ENCODE peak calls at places on chromosome X, in eight cellular contexts. W is SIG-M5, Z is foreskin keratinocyte, U is astrocyte of the spinal cord, L is smooth muscle cell of the brain vasculature, H is pons, Q is HS-5, T is cerebellum. O is an unnamed sample.

GRCh38 chrX:136849395-136849794 is 31.1 kb downstream of the RBMX start:
- DNase-seq in T (no peak), U (no peak), L (no peak), Z (no peak), H (no peak), Q (no peak), W (no peak), O (no peak)

GRCh38 chrX:118226060-118226428 is 109.4 kb upstream of the KLHL13 start:
- DNase-seq in H (peak), Q (no peak), U (no peak), T (peak), Z (peak), W (no peak), L (no peak), O (peak)

GRCh38 chrX:69125094-69125493 is 40.2 kb downstream of the PJA1 start:
- DNase-seq in T (no peak), H (no peak), U (no peak), L (no peak), Z (no peak), Q (no peak), W (no peak), O (no peak)

GRCh38 chrX:28920141-28920540 is 332.9 kb downstream of the IL1RAPL1 start:
- DNase-seq in T (no peak), L (no peak), W (no peak), U (no peak), H (no peak), Q (no peak), Z (no peak), O (no peak)

GRCh38 chrX:39903937-39904336 is 193.8 kb downstream of the BCOR start:
- DNase-seq in L (no peak), Z (peak), U (peak), W (no peak), H (no peak), Q (peak), T (no peak), O (no peak)

GRCh38 chrX:41031256-41031967 is 53.8 kb upstream of the USP9X start:
- DNase-seq in U (no peak), H (no peak), L (no peak), Q (no peak), W (no peak), Z (no peak), T (no peak), O (no peak)

GRCh38 chrX:19046343-19047215 is 62.7 kb upstream of the PHKA2 start:
- DNase-seq in L (no peak), Z (peak), Q (no peak), H (no peak), U (peak), T (no peak), W (no peak), O (peak)

GRCh38 chrX:124085063-124085462 is 123.6 kb downstream of the STAG2 start:
- DNase-seq in Z (no peak), Q (no peak), H (no peak), T (no peak), U (no peak), W (no peak), L (no peak), O (no peak)

GRCh38 chrX:11667286-11667685 is 1.6 kb upstream of the ARHGAP6 start:
- DNase-seq in H (no peak), Q (no peak), W (no peak), T (no peak), U (no peak), L (no peak), Z (no peak), O (no peak)